ENCODE peak calls at places on chromosomes 12 and 14, in seven cellular contexts. One of them, this sample, is unnamed.
A peak's percentile ranks its signal among the peaks of the same experiment; 100 is the strongest.

GRCh38 chr14:40010961-40011360 is 578.7 kb upstream of the FBXO33 start:
- DNase-seq in GF-D8: no peak
- DNase-seq in CD8-positive, alpha-beta memory T cell: no peak
- DNase-seq in A172: no peak
- DNase-seq in GM20000: no peak
- DNase-seq in HCT116: no peak
- DNase-seq in cardiac muscle cell: no peak
- DNase-seq in this sample: no peak

GRCh38 chr12:108297424-108297823 is 41.7 kb downstream of the CMKLR1 start:
- DNase-seq in GM20000: no peak
- DNase-seq in CD8-positive, alpha-beta memory T cell: no peak
- DNase-seq in cardiac muscle cell: no peak
- DNase-seq in A172: no peak
- DNase-seq in GF-D8: no peak
- DNase-seq in HCT116: no peak
- DNase-seq in this sample: no peak

GRCh38 chr12:89710873-89711179 is 2.2 kb upstream of the ATP2B1 start:
- DNase-seq in GF-D8: no peak
- DNase-seq in CD8-positive, alpha-beta memory T cell: no peak
- DNase-seq in cardiac muscle cell: no peak
- DNase-seq in HCT116: no peak
- DNase-seq in A172: no peak
- DNase-seq in GM20000: no peak
- DNase-seq in this sample: no peak

GRCh38 chr14:87529081-87529480 is 463.9 kb downstream of the GALC start:
- DNase-seq in cardiac muscle cell: no peak
- DNase-seq in HCT116: no peak
- DNase-seq in GM20000: no peak
- DNase-seq in A172: no peak
- DNase-seq in GF-D8: no peak
- DNase-seq in CD8-positive, alpha-beta memory T cell: no peak
- DNase-seq in this sample: peak; percentile 26

GRCh38 chr14:80116157-80116556 is 95.1 kb downstream of the DIO2 start:
- DNase-seq in A172: no peak
- DNase-seq in HCT116: no peak
- DNase-seq in cardiac muscle cell: no peak
- DNase-seq in GM20000: no peak
- DNase-seq in GF-D8: no peak
- DNase-seq in CD8-positive, alpha-beta memory T cell: no peak
- DNase-seq in this sample: no peak

GRCh38 chr12:85575115-85576096 is 260.8 kb downstream of the RASSF9 start:
- DNase-seq in CD8-positive, alpha-beta memory T cell: no peak
- DNase-seq in cardiac muscle cell: peak; percentile 64
- DNase-seq in HCT116: peak; percentile 54
- DNase-seq in A172: peak; percentile 66
- DNase-seq in GF-D8: no peak
- DNase-seq in GM20000: peak; percentile 44
- DNase-seq in this sample: peak; percentile 68

GRCh38 chr14:73307261-73307660 is 70.0 kb downstream of the PAPLN start:
- DNase-seq in HCT116: no peak
- DNase-seq in cardiac muscle cell: no peak
- DNase-seq in GF-D8: no peak
- DNase-seq in A172: no peak
- DNase-seq in CD8-positive, alpha-beta memory T cell: no peak
- DNase-seq in GM20000: no peak
- DNase-seq in this sample: no peak

GRCh38 chr14:64763801-64764511 is 59.7 kb downstream of the PLEKHG3 start:
- DNase-seq in CD8-positive, alpha-beta memory T cell: no peak
- DNase-seq in cardiac muscle cell: no peak
- DNase-seq in HCT116: no peak
- DNase-seq in A172: no peak
- DNase-seq in GF-D8: peak; percentile 28
- DNase-seq in GM20000: no peak
- DNase-seq in this sample: no peak

GRCh38 chr12:123077298-123078113 is 73.4 kb downstream of the PITPNM2 start:
- DNase-seq in A172: no peak
- DNase-seq in CD8-positive, alpha-beta memory T cell: no peak
- DNase-seq in GM20000: no peak
- DNase-seq in cardiac muscle cell: no peak
- DNase-seq in HCT116: no peak
- DNase-seq in GF-D8: no peak
- DNase-seq in this sample: no peak

GRCh38 chr12:51269174-51270066 is 795 bp downstream of the SMAGP start:
- DNase-seq in A172: peak; percentile 36
- DNase-seq in HCT116: no peak
- DNase-seq in cardiac muscle cell: peak; percentile 67
- DNase-seq in GM20000: peak; percentile 77
- DNase-seq in CD8-positive, alpha-beta memory T cell: peak; percentile 42
- DNase-seq in GF-D8: no peak
- DNase-seq in this sample: peak; percentile 87

GRCh38 chr14:21219561-21220111 is 49.6 kb downstream of the HNRNPC start:
- DNase-seq in cardiac muscle cell: no peak
- DNase-seq in GM20000: no peak
- DNase-seq in HCT116: no peak
- DNase-seq in CD8-positive, alpha-beta memory T cell: no peak
- DNase-seq in A172: no peak
- DNase-seq in GF-D8: no peak
- DNase-seq in this sample: no peak

GRCh38 chr14:29216774-29217232 is 450.2 kb downstream of the FOXG1 start:
- DNase-seq in GF-D8: no peak
- DNase-seq in A172: peak; percentile 11
- DNase-seq in CD8-positive, alpha-beta memory T cell: no peak
- DNase-seq in cardiac muscle cell: peak; percentile 42
- DNase-seq in GM20000: no peak
- DNase-seq in HCT116: no peak
- DNase-seq in this sample: no peak

GRCh38 chr14:50036211-50036610 is 80.2 kb downstream of the VCPKMT start:
- DNase-seq in CD8-positive, alpha-beta memory T cell: no peak
- DNase-seq in cardiac muscle cell: no peak
- DNase-seq in HCT116: no peak
- DNase-seq in GM20000: no peak
- DNase-seq in A172: no peak
- DNase-seq in GF-D8: no peak
- DNase-seq in this sample: no peak

GRCh38 chr14:26448181-26448855 is 149.5 kb downstream of the NOVA1 start:
- DNase-seq in cardiac muscle cell: peak; percentile 7
- DNase-seq in HCT116: no peak
- DNase-seq in GM20000: no peak
- DNase-seq in CD8-positive, alpha-beta memory T cell: no peak
- DNase-seq in GF-D8: no peak
- DNase-seq in A172: no peak
- DNase-seq in this sample: no peak

GRCh38 chr12:124654666-124655316 is 87.4 kb upstream of the NCOR2 start:
- DNase-seq in GM20000: no peak
- DNase-seq in HCT116: no peak
- DNase-seq in CD8-positive, alpha-beta memory T cell: no peak
- DNase-seq in GF-D8: no peak
- DNase-seq in A172: peak; percentile 52
- DNase-seq in cardiac muscle cell: no peak
- DNase-seq in this sample: no peak

GRCh38 chr12:51381226-51382079 is 9.8 kb downstream of the GALNT6 start:
- DNase-seq in CD8-positive, alpha-beta memory T cell: no peak
- DNase-seq in HCT116: no peak
- DNase-seq in GF-D8: no peak
- DNase-seq in cardiac muscle cell: no peak
- DNase-seq in GM20000: no peak
- DNase-seq in A172: no peak
- DNase-seq in this sample: no peak

GRCh38 chr14:102222009-102222575 is 82.4 kb downstream of the WDR20 start:
- DNase-seq in A172: no peak
- DNase-seq in CD8-positive, alpha-beta memory T cell: no peak
- DNase-seq in cardiac muscle cell: no peak
- DNase-seq in HCT116: no peak
- DNase-seq in GM20000: no peak
- DNase-seq in GF-D8: no peak
- DNase-seq in this sample: no peak

GRCh38 chr12:101793401-101793800 is 37.4 kb downstream of the GNPTAB start:
- DNase-seq in CD8-positive, alpha-beta memory T cell: no peak
- DNase-seq in HCT116: no peak
- DNase-seq in GF-D8: no peak
- DNase-seq in cardiac muscle cell: no peak
- DNase-seq in A172: peak; percentile 75
- DNase-seq in GM20000: peak; percentile 20
- DNase-seq in this sample: no peak

GRCh38 chr12:65813983-65814382 is 10.3 kb upstream of the HMGA2 start:
- DNase-seq in GM20000: no peak
- DNase-seq in HCT116: no peak
- DNase-seq in A172: no peak
- DNase-seq in GF-D8: no peak
- DNase-seq in CD8-positive, alpha-beta memory T cell: no peak
- DNase-seq in cardiac muscle cell: no peak
- DNase-seq in this sample: no peak

This sample was measured in iPS-NIHi11.